ENCODE peak calls at places on chromosomes 11 and 22, in six cellular contexts. One of them, this sample, is unnamed.

GRCh38 chr11:61022311-61023085 is 51.0 kb downstream of the CD6 start:
- DNase-seq in GM12878: no peak
- DNase-seq in HepG2: no peak
- DNase-seq in K562: no peak
- DNase-seq in A549: no peak
- DNase-seq in HEK293T: no peak
- DNase-seq in this sample: no peak

GRCh38 chr11:37449146-37449545 is 851.1 kb upstream of the RAG2 start:
- DNase-seq in HEK293T: no peak
- DNase-seq in GM12878: no peak
- DNase-seq in A549: no peak
- DNase-seq in K562: peak
- DNase-seq in HepG2: no peak
- DNase-seq in this sample: peak

GRCh38 chr11:34303028-34303427 is 54.8 kb downstream of the ABTB2 start:
- DNase-seq in HepG2: no peak
- DNase-seq in GM12878: no peak
- DNase-seq in K562: no peak
- DNase-seq in A549: no peak
- DNase-seq in HEK293T: no peak
- DNase-seq in this sample: no peak

GRCh38 chr11:26905368-26905767 is 88.5 kb upstream of the FIBIN start:
- DNase-seq in HepG2: no peak
- DNase-seq in K562: no peak
- DNase-seq in HEK293T: no peak
- DNase-seq in GM12878: no peak
- DNase-seq in A549: no peak
- DNase-seq in this sample: peak

GRCh38 chr11:129577986-129578385 is 202.3 kb downstream of the BARX2 start:
- DNase-seq in HepG2: no peak
- DNase-seq in K562: no peak
- DNase-seq in GM12878: no peak
- DNase-seq in A549: no peak
- DNase-seq in HEK293T: no peak
- DNase-seq in this sample: no peak

GRCh38 chr22:38868886-38869381 is 3.1 kb downstream of the CBX6 start:
- DNase-seq in HEK293T: peak
- DNase-seq in K562: peak
- DNase-seq in A549: peak
- DNase-seq in HepG2: peak
- DNase-seq in GM12878: no peak
- DNase-seq in this sample: peak

GRCh38 chr22:23503736-23504440 is 76.2 kb downstream of the IGLL1 start:
- DNase-seq in GM12878: no peak
- DNase-seq in HEK293T: no peak
- DNase-seq in HepG2: no peak
- DNase-seq in K562: no peak
- DNase-seq in A549: no peak
- DNase-seq in this sample: no peak

GRCh38 chr11:81647374-81647773 is 1086.3 kb downstream of the FAM181B start:
- DNase-seq in K562: no peak
- DNase-seq in GM12878: no peak
- DNase-seq in HepG2: no peak
- DNase-seq in HEK293T: no peak
- DNase-seq in A549: no peak
- DNase-seq in this sample: no peak

GRCh38 chr11:132307309-132308020 is 937.0 kb downstream of the NTM start:
- DNase-seq in HepG2: no peak
- DNase-seq in K562: no peak
- DNase-seq in HEK293T: no peak
- DNase-seq in A549: no peak
- DNase-seq in GM12878: no peak
- DNase-seq in this sample: no peak

GRCh38 chr11:132312161-132312560 is 941.7 kb downstream of the NTM start:
- DNase-seq in A549: no peak
- DNase-seq in HEK293T: no peak
- DNase-seq in HepG2: no peak
- DNase-seq in K562: no peak
- DNase-seq in GM12878: no peak
- DNase-seq in this sample: peak

GRCh38 chr11:132310390-132311375 is 940.3 kb downstream of the NTM start:
- DNase-seq in HEK293T: no peak
- DNase-seq in A549: no peak
- DNase-seq in GM12878: no peak
- DNase-seq in HepG2: no peak
- DNase-seq in K562: no peak
- DNase-seq in this sample: no peak

GRCh38 chr11:132311703-132312102 is 941.3 kb downstream of the NTM start:
- DNase-seq in HEK293T: no peak
- DNase-seq in HepG2: no peak
- DNase-seq in GM12878: no peak
- DNase-seq in K562: no peak
- DNase-seq in A549: no peak
- DNase-seq in this sample: no peak

DNA sequence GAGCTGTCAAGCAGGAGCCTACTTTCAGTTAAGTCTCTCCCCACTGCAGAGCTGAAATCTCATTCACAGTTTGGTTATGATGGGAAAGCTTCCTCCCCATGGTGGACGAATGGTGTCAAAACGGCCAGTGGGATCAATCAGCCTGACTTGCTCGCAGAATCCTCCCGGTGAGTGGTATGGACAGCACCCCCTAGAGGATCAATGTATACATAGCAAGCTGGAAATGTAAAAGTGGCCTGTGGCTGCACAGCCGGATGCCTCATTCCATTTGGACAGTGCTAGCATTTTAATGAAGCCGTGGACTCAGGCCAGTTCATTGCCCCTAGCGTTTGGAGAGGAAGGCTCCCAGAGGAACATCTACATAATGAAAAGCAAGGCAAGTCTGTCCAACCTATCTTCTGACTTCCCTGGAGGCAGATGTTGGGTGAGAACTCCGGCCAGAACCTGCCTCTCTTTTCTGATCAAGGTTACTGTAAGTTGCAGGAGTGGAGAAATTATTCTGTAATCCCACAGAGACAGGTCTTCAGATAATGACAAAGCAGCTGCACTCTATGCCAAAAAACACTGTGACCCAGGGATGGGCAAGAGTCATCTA is 942.3 kb downstream of the NTM start:
- DNase-seq in HEK293T: peak
- DNase-seq in HepG2: no peak
- DNase-seq in A549: no peak
- DNase-seq in GM12878: no peak
- DNase-seq in K562: peak
- DNase-seq in this sample: peak
- TF ChIP-seq BHLHE40 in HEK293T: no peak
- TF ChIP-seq BHLHE40 in HepG2: no peak
- TF ChIP-seq BHLHE40 in A549: no peak
- TF ChIP-seq BHLHE40 in GM12878: no peak
- TF ChIP-seq BHLHE40 in K562: no peak
- TF ChIP-seq BHLHE40 in this sample: no peak

GRCh38 chr22:29480512-29481264 is 670 bp downstream of the NEFH start:
- DNase-seq in HepG2: no peak
- DNase-seq in A549: no peak
- DNase-seq in GM12878: peak
- DNase-seq in HEK293T: no peak
- DNase-seq in K562: peak
- DNase-seq in this sample: peak
- TF ChIP-seq BHLHE40 in HepG2: no peak
- TF ChIP-seq BHLHE40 in A549: no peak
- TF ChIP-seq BHLHE40 in GM12878: no peak
- TF ChIP-seq BHLHE40 in HEK293T: no peak
- TF ChIP-seq BHLHE40 in K562: no peak
- TF ChIP-seq BHLHE40 in this sample: no peak

GRCh38 chr22:46241397-46242007 is 8.6 kb downstream of the CDPF1 start:
- DNase-seq in A549: no peak
- DNase-seq in HepG2: no peak
- DNase-seq in K562: peak
- DNase-seq in HEK293T: no peak
- DNase-seq in GM12878: no peak
- DNase-seq in this sample: no peak
- TF ChIP-seq BHLHE40 in A549: no peak
- TF ChIP-seq BHLHE40 in HepG2: no peak
- TF ChIP-seq BHLHE40 in K562: no peak
- TF ChIP-seq BHLHE40 in HEK293T: no peak
- TF ChIP-seq BHLHE40 in GM12878: no peak
- TF ChIP-seq BHLHE40 in this sample: no peak

DNA sequence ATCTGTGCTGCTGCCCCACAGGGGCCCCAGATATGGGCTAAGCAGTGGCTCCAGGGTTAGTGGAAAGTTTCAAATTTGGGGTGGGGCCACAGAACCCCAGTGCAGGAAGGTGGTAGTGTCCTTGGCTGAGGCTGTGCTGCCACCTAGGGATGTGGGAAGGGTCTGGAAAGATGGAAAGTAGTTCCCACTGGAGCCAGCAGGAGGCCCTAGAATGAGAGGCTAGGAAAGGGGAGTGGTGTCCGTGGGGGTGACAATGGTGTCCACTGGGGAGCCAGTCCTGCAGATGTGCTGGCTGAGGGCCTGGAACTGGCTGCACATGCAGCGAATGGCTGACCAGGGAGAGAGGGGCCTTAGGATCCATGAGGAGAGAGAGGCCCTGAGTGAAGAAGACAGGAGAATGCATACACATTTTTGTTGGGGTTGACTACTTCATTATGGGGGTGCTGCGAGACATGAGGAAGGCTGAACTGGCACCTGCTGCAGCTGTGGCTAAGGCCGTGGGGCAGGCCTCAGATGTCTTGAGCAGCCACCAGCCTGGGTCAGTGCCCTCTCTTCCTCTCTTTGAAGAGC is 21.1 kb downstream of the RFPL3 start:
- DNase-seq in HEK293T: peak
- DNase-seq in A549: peak
- DNase-seq in HepG2: peak
- DNase-seq in GM12878: no peak
- DNase-seq in K562: peak
- DNase-seq in this sample: peak
- TF ChIP-seq BHLHE40 in HEK293T: no peak
- TF ChIP-seq BHLHE40 in A549: no peak
- TF ChIP-seq BHLHE40 in HepG2: no peak
- TF ChIP-seq BHLHE40 in GM12878: no peak
- TF ChIP-seq BHLHE40 in K562: no peak
- TF ChIP-seq BHLHE40 in this sample: no peak

DNA sequence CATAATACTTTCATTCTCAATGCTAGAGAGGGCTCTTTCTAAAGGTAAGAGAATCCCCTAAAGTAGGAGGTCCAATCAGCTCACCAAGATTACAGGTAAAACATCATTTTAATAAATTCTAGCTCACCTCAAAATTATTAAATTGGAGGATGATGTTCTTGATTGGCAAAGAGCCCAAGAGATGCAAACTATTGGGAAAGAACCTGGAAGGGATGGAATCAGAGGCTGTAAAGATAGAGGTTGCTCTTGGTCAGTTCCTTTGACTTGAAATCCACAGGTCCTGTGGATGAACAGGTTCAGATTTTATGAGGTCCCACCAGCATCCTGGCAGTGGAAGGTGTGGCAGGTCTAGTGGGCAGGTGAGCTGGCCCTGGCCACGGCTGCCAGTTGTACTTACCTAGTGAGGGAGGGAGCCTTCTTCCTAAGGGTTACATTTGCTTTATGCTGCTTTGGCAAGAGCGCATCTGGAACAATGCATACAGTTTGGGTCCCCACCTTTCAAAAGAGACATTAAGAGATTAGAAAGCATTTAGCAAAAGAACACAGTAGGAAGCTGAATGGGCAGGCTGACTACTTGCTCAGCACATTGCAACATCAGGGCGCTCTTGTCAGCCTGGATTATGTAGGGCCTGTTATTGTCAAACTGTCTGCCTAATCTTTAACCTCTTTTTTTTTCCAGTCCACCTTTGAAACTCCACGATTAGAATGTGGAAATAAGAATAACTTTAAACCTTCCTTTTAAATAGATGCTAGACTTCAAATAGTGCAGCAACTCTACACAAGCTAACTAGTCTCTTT is 97.0 kb downstream of the RDX start:
- DNase-seq in HepG2: peak
- DNase-seq in GM12878: no peak
- DNase-seq in K562: no peak
- DNase-seq in A549: no peak
- DNase-seq in HEK293T: no peak
- DNase-seq in this sample: peak
- TF ChIP-seq BHLHE40 in HepG2: no peak
- TF ChIP-seq BHLHE40 in GM12878: no peak
- TF ChIP-seq BHLHE40 in K562: no peak
- TF ChIP-seq BHLHE40 in A549: no peak
- TF ChIP-seq BHLHE40 in HEK293T: no peak
- TF ChIP-seq BHLHE40 in this sample: no peak

GRCh38 chr22:30212363-30212995 is 34.1 kb downstream of the LIF start:
- DNase-seq in A549: peak
- DNase-seq in HEK293T: no peak
- DNase-seq in K562: peak
- DNase-seq in HepG2: peak
- DNase-seq in GM12878: no peak
- DNase-seq in this sample: peak
- TF ChIP-seq BHLHE40 in A549: no peak
- TF ChIP-seq BHLHE40 in HEK293T: no peak
- TF ChIP-seq BHLHE40 in K562: no peak
- TF ChIP-seq BHLHE40 in HepG2: peak
- TF ChIP-seq BHLHE40 in GM12878: no peak
- TF ChIP-seq BHLHE40 in this sample: peak

GRCh38 chr11:21659961-21660360 is 532.9 kb upstream of the ANO5 start:
- DNase-seq in HepG2: no peak
- DNase-seq in K562: no peak
- DNase-seq in GM12878: no peak
- DNase-seq in HEK293T: no peak
- DNase-seq in A549: no peak
- DNase-seq in this sample: no peak
- TF ChIP-seq BHLHE40 in HepG2: no peak
- TF ChIP-seq BHLHE40 in K562: no peak
- TF ChIP-seq BHLHE40 in GM12878: no peak
- TF ChIP-seq BHLHE40 in HEK293T: no peak
- TF ChIP-seq BHLHE40 in A549: no peak
- TF ChIP-seq BHLHE40 in this sample: no peak

This sample was measured in IMR-90.